ENCODE peak calls at places on chromosomes 1 and 21, in ten cellular contexts. L, Y, I, F, B, E, K, H, S and V are unnamed samples.

GRCh38 chr21:37808261-37808660 is 108.0 kb downstream of the KCNJ6 start:
- DNase-seq in L (no peak), Y (no peak), I (no peak), F (no peak), B (no peak), E (no peak), K (no peak), H (no peak), S (no peak), V (no peak)

GRCh38 chr1:178232949-178233348 is 139.0 kb downstream of the RASAL2 start:
- DNase-seq in L (no peak), Y (no peak), I (no peak), F (no peak), B (no peak), E (no peak), K (no peak), H (no peak), S (no peak), V (no peak)

GRCh38 chr1:230319014-230319747 is 107.0 kb downstream of the PGBD5 start:
- DNase-seq in L (no peak), Y (no peak), I (no peak), F (no peak), B (no peak), E (no peak), K (no peak), H (no peak), S (no peak), V (no peak)

GRCh38 chr1:91774520-91775203 is 111.3 kb downstream of the TGFBR3 start:
- DNase-seq in L (no peak), Y (no peak), I (no peak), F (no peak), B (no peak), E (no peak), K (no peak), H (no peak), S (no peak), V (no peak)

GRCh38 chr1:169060906-169061683 is 45.4 kb upstream of the ATP1B1 start:
- DNase-seq in L (no peak), Y (no peak), I (no peak), F (no peak), B (no peak), E (no peak), K (peak; percentile 34), H (no peak), S (peak; percentile 36), V (no peak)

GRCh38 chr1:240468616-240469015 is 143.3 kb downstream of the GREM2 start:
- DNase-seq in L (no peak), Y (no peak), I (no peak), F (no peak), B (no peak), E (no peak), K (no peak), H (no peak), S (no peak), V (no peak)

GRCh38 chr21:28742527-28742926 is 250.2 kb downstream of the LTN1 start:
- DNase-seq in L (no peak), Y (no peak), I (no peak), F (no peak), B (no peak), E (no peak), K (no peak), H (no peak), S (no peak), V (no peak)

GRCh38 chr21:41466024-41466820 is 40.2 kb downstream of the MX1 start:
- DNase-seq in L (no peak), Y (no peak), I (no peak), F (no peak), B (no peak), E (no peak), K (no peak), H (no peak), S (no peak), V (no peak)

GRCh38 chr1:224205438-224205840 is 22.4 kb downstream of the DEGS1 start:
- DNase-seq in L (no peak), Y (no peak), I (peak; percentile 8), F (no peak), B (peak; percentile 10), E (no peak), K (peak; percentile 12), H (no peak), S (no peak), V (no peak)

GRCh38 chr1:62588000-62588399 is 9.3 kb upstream of the ANGPTL3 start:
- DNase-seq in L (no peak), Y (no peak), I (no peak), F (no peak), B (no peak), E (no peak), K (no peak), H (no peak), S (no peak), V (no peak)

GRCh38 chr21:34839070-34839820 is 170.5 kb downstream of the CLIC6 start:
- DNase-seq in L (no peak), Y (no peak), I (no peak), F (no peak), B (no peak), E (no peak), K (no peak), H (no peak), S (no peak), V (no peak)
- H3K27ac ChIP-seq in L (no peak overlapping the region), Y (no peak overlapping the region), I (no peak overlapping the region), F (no peak overlapping the region), B (no peak overlapping the region), E (no peak overlapping the region), K (peak overlapping the region; percentile 13), H (no peak overlapping the region), S (no peak overlapping the region), V (no peak overlapping the region)

GRCh38 chr1:23423415-23424170 is 955 bp downstream of the TCEA3 start:
- DNase-seq in L (no peak), Y (peak; percentile 88), I (peak; percentile 9), F (no peak), B (no peak), E (no peak), K (peak; percentile 65), H (no peak), S (no peak), V (no peak)

GRCh38 chr1:23422313-23422877 is 2.2 kb downstream of the TCEA3 start:
- DNase-seq in L (no peak), Y (peak; percentile 89), I (peak; percentile 46), F (peak; percentile 8), B (peak; percentile 36), E (no peak), K (peak; percentile 77), H (no peak), S (no peak), V (peak; percentile 65)

GRCh38 chr1:23421752-23422312 is 2.7 kb downstream of the TCEA3 start:
- DNase-seq in L (no peak), Y (peak; percentile 42), I (no peak), F (no peak), B (no peak), E (no peak), K (peak; percentile 72), H (no peak), S (no peak), V (no peak)

GRCh38 chr1:23424171-23424959 is at the start of gene TCEA3:
- DNase-seq in L (no peak), Y (peak; percentile 76), I (peak; percentile 25), F (peak; percentile 17), B (peak; percentile 21), E (no peak), K (peak; percentile 82), H (no peak), S (no peak), V (peak; percentile 28)

DNA sequence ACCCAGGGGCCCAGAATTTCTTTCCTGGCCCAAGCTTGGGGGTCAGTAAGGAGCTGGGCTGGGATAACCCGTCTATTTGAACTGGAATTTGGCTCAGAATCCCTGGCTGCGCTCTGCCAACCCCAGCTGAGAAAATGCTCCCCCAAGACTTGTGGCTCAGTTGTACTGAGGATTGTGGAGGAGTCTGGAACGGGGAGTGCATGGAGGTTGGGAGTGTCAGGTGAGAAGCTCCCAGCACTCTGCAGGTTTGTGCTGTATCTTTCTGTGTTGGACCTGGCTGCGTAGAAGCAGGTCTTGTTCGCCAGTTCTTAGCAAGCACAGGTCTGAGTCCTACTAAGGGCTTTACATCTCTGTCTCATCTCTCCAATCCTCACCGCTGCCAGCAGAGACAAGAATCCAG is 1.6 kb downstream of the TCEA3 start:
- DNase-seq in L (no peak), Y (peak; percentile 25), I (no peak), F (no peak), B (no peak), E (no peak), K (no peak), H (no peak), S (no peak), V (no peak)
- H3K4me3 ChIP-seq in L (no peak overlapping the region), Y (peak overlapping the region; percentile 66), I (peak overlapping the region; percentile 66), F (no peak overlapping the region), B (peak overlapping the region; percentile 32), E (peak overlapping the region; percentile 66), K (no peak overlapping the region), H (no peak overlapping the region), S (no peak overlapping the region), V (no peak overlapping the region)

DNA sequence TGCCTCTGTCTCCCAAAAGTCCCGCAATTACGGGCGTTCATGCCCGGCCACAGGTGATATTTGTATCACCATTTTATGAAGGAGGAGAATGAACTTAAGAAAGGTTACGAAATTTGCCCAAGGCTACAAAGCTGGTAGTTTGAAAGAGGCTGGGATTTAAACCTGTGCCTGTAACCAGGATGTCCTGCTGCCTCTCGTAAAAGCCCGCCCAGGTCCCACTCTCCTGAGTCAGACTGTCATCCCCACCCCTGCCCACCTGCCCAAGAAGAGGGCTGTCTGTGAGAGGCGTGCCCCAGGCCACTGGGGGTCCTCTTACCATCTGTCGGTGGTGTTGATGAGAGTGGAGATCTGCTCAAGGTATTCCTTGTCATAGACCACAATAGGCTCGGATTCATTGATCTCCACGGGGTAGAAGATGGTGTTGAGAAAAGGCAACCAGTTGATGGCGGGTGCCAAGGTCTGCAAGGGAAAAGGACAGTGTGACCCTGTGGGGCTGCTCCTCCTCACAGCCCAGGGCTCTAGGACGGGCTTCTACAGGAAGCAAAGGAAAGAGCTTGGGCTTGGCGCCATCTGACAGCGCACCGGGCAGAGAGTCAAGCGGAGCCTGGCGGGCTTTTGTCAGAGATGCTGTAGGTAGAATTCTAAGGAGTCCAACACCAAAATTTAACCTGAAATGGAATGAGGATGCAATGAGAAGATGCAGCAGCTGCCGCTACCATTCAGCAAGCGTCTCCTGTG is 43.2 kb downstream of the ECE1 start:
- DNase-seq in L (no peak), Y (no peak), I (no peak), F (no peak), B (no peak), E (no peak), K (no peak), H (no peak), S (no peak), V (no peak)
- H3K27ac ChIP-seq in L (no peak overlapping the region), Y (no peak overlapping the region), I (no peak overlapping the region), F (no peak overlapping the region), B (no peak overlapping the region), E (no peak overlapping the region), K (peak overlapping the region; percentile 3), H (no peak overlapping the region), S (no peak overlapping the region), V (no peak overlapping the region)

DNA sequence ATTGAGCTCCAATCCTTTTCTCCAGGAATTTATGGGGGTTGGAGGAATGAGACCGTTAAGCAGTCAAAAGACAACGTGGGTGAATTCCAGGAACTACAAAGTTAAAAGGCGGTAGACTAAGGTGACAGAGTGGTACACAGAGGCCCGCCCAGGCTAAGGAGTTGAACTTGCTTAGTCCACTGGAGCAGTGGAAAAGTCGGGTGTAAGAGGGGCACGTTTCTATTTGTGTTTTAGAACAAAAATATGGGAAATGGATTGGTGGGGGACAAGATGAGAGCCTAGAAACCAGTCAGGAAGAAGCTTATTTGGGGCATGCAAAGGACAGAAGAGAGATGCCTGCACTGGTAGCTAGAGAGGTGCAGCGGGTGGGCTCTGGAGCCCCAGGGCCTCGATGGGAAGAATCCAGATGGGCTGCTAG is 1.2 kb upstream of the LIN9 start:
- DNase-seq in L (no peak), Y (no peak), I (no peak), F (no peak), B (no peak), E (no peak), K (no peak), H (peak; percentile 22), S (no peak), V (no peak)
- H3K4me3 ChIP-seq in L (peak overlapping the region; percentile 97), Y (no peak overlapping the region), I (no peak overlapping the region), F (peak overlapping the region; percentile 56), B (no peak overlapping the region), E (peak overlapping the region; percentile 73), K (no peak overlapping the region), H (peak overlapping the region; percentile 97), S (peak overlapping the region; percentile 77), V (no peak overlapping the region)